ENCODE peak calls at places on chromosomes 16 and 17, in five cellular contexts. N, X, L, U and R are unnamed samples.

GRCh38 chr16:78431701-78432100 is 332.2 kb downstream of the WWOX start:
- DNase-seq in L (no peak), U (no peak), X (no peak), N (no peak), R (no peak)

GRCh38 chr17:48333034-48333491 is 97.0 kb downstream of the SKAP1 start:
- DNase-seq in U (peak), L (peak), N (no peak), X (no peak), R (no peak)

GRCh38 chr17:29113334-29113733 is 66.9 kb downstream of the MYO18A start:
- DNase-seq in X (no peak), L (no peak), U (no peak), N (no peak), R (peak)

GRCh38 chr17:77497578-77497934 is 356.8 kb downstream of the SEC14L1 start:
- DNase-seq in U (no peak), L (no peak), N (no peak), X (no peak), R (no peak)

GRCh38 chr16:89123001-89123830 is 29.6 kb downstream of the ACSF3 start:
- DNase-seq in L (no peak), N (no peak), X (no peak), U (no peak), R (peak)

GRCh38 chr17:327296-327695 is 25.3 kb downstream of the RPH3AL start:
- DNase-seq in N (no peak), X (no peak), L (no peak), U (no peak), R (no peak)

GRCh38 chr17:54902017-54902416 is 1.4 kb downstream of the TOM1L1 start:
- DNase-seq in L (no peak), N (no peak), U (no peak), X (no peak), R (no peak)

GRCh38 chr17:46832945-46833839 is 14.7 kb upstream of the WNT3 start:
- DNase-seq in L (peak), U (peak), X (no peak), N (no peak), R (no peak)

GRCh38 chr16:84897911-84898377 is 78.2 kb downstream of the CRISPLD2 start:
- DNase-seq in U (no peak), X (no peak), N (peak), L (no peak), R (no peak)

GRCh38 chr16:49708491-49708890 is 147.4 kb downstream of the ZNF423 start:
- DNase-seq in U (no peak), L (no peak), X (no peak), N (no peak), R (no peak)

GRCh38 chr17:51006601-51007000 is 114.1 kb downstream of the SPAG9 start:
- DNase-seq in U (no peak), X (no peak), L (peak), N (no peak), R (no peak)

GRCh38 chr17:10735251-10735650 is 5.4 kb upstream of the TMEM220 start:
- DNase-seq in N (no peak), L (no peak), U (no peak), X (no peak), R (no peak)

GRCh38 chr16:3780570-3780969 is 63.2 kb upstream of the TRAP1 start:
- DNase-seq in L (peak), X (no peak), N (no peak), U (peak), R (no peak)

GRCh38 chr17:15185625-15185991 is 79.5 kb downstream of the PMP22 start:
- DNase-seq in N (peak), L (peak), U (peak), X (peak), R (no peak)

GRCh38 chr16:4537376-4538066 is 1.1 kb downstream of the CDIP1 start:
- DNase-seq in U (peak), L (no peak), X (no peak), N (no peak), R (no peak)

GRCh38 chr16:26762596-26762995 is 304.1 kb upstream of the C16orf82 start:
- DNase-seq in N (no peak), X (no peak), U (no peak), L (no peak), R (no peak)

GRCh38 chr17:61410100-61410551 is 10.5 kb downstream of the TBX2 start:
- DNase-seq in X (no peak), U (peak), L (no peak), N (peak), R (peak)

GRCh38 chr16:58024673-58025350 is 742 bp upstream of the MMP15 start:
- DNase-seq in L (no peak), N (no peak), U (peak), X (no peak), R (peak)

GRCh38 chr17:40168262-40168832 is 8.9 kb upstream of the RAPGEFL1 start:
- DNase-seq in U (peak), X (peak), L (peak), N (no peak), R (no peak)

GRCh38 chr17:17388657-17389496 is 85.7 kb downstream of the NT5M start:
- DNase-seq in X (no peak), L (no peak), N (no peak), U (no peak), R (no peak)

GRCh38 chr17:39738568-39738901 is 797 bp downstream of the GRB7 start:
- DNase-seq in L (no peak), N (no peak), X (no peak), U (no peak), R (no peak)

GRCh38 chr16:89744813-89745212 is 23.5 kb downstream of the ZNF276 start:
- DNase-seq in X (no peak), N (no peak), U (no peak), L (no peak), R (no peak)

GRCh38 chr16:89779231-89779912 is 37.1 kb downstream of the FANCA start:
- DNase-seq in U (no peak), N (no peak), X (no peak), L (no peak), R (no peak)

GRCh38 chr17:40069751-40070643 is 7.2 kb downstream of the THRA start:
- DNase-seq in L (no peak), U (peak), X (no peak), N (no peak), R (no peak)

GRCh38 chr16:80932725-80933124 is 74.0 kb downstream of the CMC2 start:
- DNase-seq in X (peak), L (peak), N (peak), U (peak), R (no peak)

GRCh38 chr16:49674990-49675389 is 180.9 kb downstream of the ZNF423 start:
- DNase-seq in U (no peak), L (no peak), X (no peak), N (no peak), R (no peak)

GRCh38 chr16:56295739-56296527 is 104.6 kb downstream of the GNAO1 start:
- DNase-seq in U (no peak), X (no peak), N (no peak), L (no peak), R (no peak)

GRCh38 chr17:66373944-66374817 is 71.8 kb downstream of the PRKCA start:
- DNase-seq in L (no peak), X (no peak), U (no peak), N (peak), R (no peak)

GRCh38 chr17:81510798-81511549 is 1.6 kb downstream of the ACTG1 start:
- DNase-seq in N (no peak), X (no peak), L (no peak), U (peak), R (peak)

GRCh38 chr17:52995127-52995526 is 827.6 kb upstream of the KIF2B start:
- DNase-seq in L (no peak), N (no peak), U (no peak), X (no peak), R (no peak)

GRCh38 chr17:77613181-77613580 is 345.3 kb upstream of the TNRC6C start:
- DNase-seq in X (no peak), N (peak), L (peak), U (peak), R (no peak)

GRCh38 chr17:21453144-21453982 is 77.2 kb downstream of the KCNJ12 start:
- DNase-seq in U (no peak), N (no peak), L (no peak), X (no peak), R (no peak)

GRCh38 chr17:78834571-78834970 is 6.0 kb downstream of the USP36 start:
- DNase-seq in X (no peak), U (no peak), L (no peak), N (no peak), R (no peak)

GRCh38 chr16:22007159-22007508 is 777 bp upstream of the MOSMO start:
- DNase-seq in L (no peak), U (no peak), N (no peak), X (no peak), R (no peak)

GRCh38 chr16:27427538-27427937 is 25.6 kb downstream of the IL21R start:
- DNase-seq in L (no peak), N (no peak), U (no peak), X (no peak), R (no peak)

GRCh38 chr17:82108999-82109480 is 11.0 kb upstream of the FASN start:
- DNase-seq in U (no peak), X (no peak), N (no peak), L (no peak), R (no peak)

GRCh38 chr17:64200080-64201042 is 62.7 kb downstream of the TEX2 start:
- DNase-seq in X (no peak), U (peak), N (no peak), L (peak), R (no peak)

GRCh38 chr17:50689956-50690886 is 17.5 kb downstream of the ANKRD40 start:
- DNase-seq in L (no peak), X (no peak), U (peak), N (no peak), R (no peak)

GRCh38 chr17:57593739-57594462 is 151.2 kb downstream of the CCDC182 start:
- DNase-seq in L (no peak), U (no peak), N (no peak), X (no peak), R (no peak)

GRCh38 chr16:74775255-74775654 is 635 bp upstream of the FA2H start:
- DNase-seq in N (no peak), X (no peak), L (no peak), U (no peak), R (no peak)

GRCh38 chr16:74773431-74774222 is 993 bp downstream of the FA2H start:
- DNase-seq in N (no peak), U (no peak), X (no peak), L (no peak), R (no peak)

GRCh38 chr16:74776926-74777325 is 2.3 kb upstream of the FA2H start:
- DNase-seq in N (no peak), U (no peak), X (no peak), L (no peak), R (no peak)

GRCh38 chr16:74771656-74772315 is 2.8 kb downstream of the FA2H start:
- DNase-seq in X (no peak), N (no peak), L (no peak), U (no peak), R (no peak)

DNA sequence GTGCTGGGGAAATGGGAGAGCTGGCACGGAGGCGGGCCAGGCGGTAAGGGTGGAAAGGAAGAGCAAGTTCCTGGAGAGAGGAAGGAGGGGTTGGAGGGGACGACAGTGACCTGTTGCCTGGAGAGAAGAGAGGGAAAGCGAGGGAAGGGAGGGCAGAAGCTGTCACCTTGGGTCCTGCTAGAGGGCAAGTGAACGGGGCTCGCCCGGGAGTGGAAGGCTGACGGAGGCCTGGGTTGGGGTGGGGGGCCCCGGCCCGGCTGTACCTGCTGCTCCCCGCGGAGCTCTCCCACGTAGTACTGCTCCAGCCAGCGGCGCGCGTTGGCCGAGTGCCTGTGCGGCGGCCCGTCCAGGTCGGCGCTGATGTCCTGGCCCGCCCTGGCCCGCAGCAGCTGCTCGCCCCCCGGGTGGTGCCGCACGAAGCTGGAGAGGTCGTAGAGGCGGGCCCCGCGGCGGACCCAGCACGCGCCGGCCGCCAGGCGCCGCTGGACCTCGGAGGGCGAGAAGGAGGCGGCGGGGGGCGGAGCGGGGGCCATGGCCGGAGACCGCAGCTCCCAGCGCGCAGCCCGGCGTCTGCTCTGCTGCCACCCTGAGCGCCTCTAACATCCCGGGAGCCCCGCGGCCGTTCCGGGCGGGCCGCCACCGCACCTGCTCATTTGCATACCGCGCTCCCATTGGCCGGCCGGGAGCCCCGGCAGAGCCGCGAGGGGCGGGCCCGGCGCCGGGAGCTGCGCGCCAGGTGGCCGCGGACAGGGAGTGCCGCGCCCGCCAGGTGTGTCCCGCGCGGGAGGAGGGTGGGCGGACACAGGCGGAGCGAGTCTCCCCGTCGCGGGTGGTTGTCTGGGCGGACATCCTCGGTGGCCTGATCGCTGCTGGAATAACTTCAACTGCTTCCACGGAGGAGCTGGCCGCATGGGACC is at the start of gene FA2H:
- DNase-seq in U (peak), N (no peak), L (no peak), X (no peak), R (peak)
- TF ChIP-seq CTCF in U (peak), N (no peak), L (no peak), X (no peak), R (peak)

GRCh38 chr17:73644145-73645049 is at the start of gene SDK2:
- DNase-seq in L (no peak), U (peak), X (no peak), N (no peak), R (no peak)

GRCh38 chr17:73643012-73643845 is 1.0 kb downstream of the SDK2 start:
- DNase-seq in U (peak), X (no peak), N (no peak), L (no peak), R (no peak)

GRCh38 chr17:73643846-73644144 is 450 bp downstream of the SDK2 start:
- DNase-seq in U (peak), N (no peak), L (no peak), X (no peak), R (no peak)

GRCh38 chr17:73646409-73647305 is 2.4 kb upstream of the SDK2 start:
- DNase-seq in X (no peak), N (no peak), U (peak), L (no peak), R (no peak)

GRCh38 chr17:73645050-73645871 is 1.0 kb upstream of the SDK2 start:
- DNase-seq in X (no peak), L (peak), U (peak), N (no peak), R (no peak)
- TF ChIP-seq CTCF in X (no peak), L (no peak), U (no peak), N (no peak), R (no peak)

GRCh38 chr16:50708373-50709060 is 15.1 kb downstream of the NOD2 start:
- DNase-seq in N (no peak), L (no peak), U (no peak), X (no peak), R (no peak)

GRCh38 chr16:50709061-50709695 is 15.8 kb downstream of the NOD2 start:
- DNase-seq in X (no peak), L (no peak), N (no peak), U (no peak), R (no peak)

GRCh38 chr16:50711040-50711439 is 17.6 kb downstream of the NOD2 start:
- DNase-seq in X (no peak), U (no peak), N (no peak), L (no peak), R (no peak)

GRCh38 chr16:50711862-50712567 is 18.6 kb downstream of the NOD2 start:
- DNase-seq in N (no peak), U (no peak), L (no peak), X (no peak), R (no peak)

GRCh38 chr16:50709980-50710379 is 16.6 kb downstream of the NOD2 start:
- DNase-seq in L (no peak), N (no peak), X (no peak), U (no peak), R (no peak)
- TF ChIP-seq CTCF in L (no peak), N (no peak), X (no peak), U (no peak), R (no peak)

GRCh38 chr17:67629963-67630320 is 87.8 kb upstream of the NOL11 start:
- DNase-seq in X (peak), L (peak), U (peak), N (no peak), R (no peak)
- TF ChIP-seq CTCF in X (peak), L (peak), U (peak), N (peak), R (no peak)